ENCODE peak calls at places on chromosomes 6 and 20, in nine cellular contexts. K is adipocyte; J is fibroblast of lung; O is left lung; A is testis; U is CD4-positive, alpha-beta T cell; E is A549; F is ovary; L is neural progenitor cell. B is an unnamed sample. For H3K9me3, the result is how much of the 10 kb centered on the place peaks cover.

GRCh38 chr6:30216096-30216495 is 2.9 kb upstream of the TRIM26 start:
- DNase-seq in K (no peak), J (no peak), O (no peak), U (no peak), E (no peak), F (no peak), A (no peak), L (no peak), B (no peak)

GRCh38 chr6:45500924-45501816 is 123.4 kb upstream of the SUPT3H start:
- DNase-seq in F (no peak), L (peak), E (peak), A (no peak), J (no peak), K (no peak), U (no peak), O (no peak), B (no peak)

GRCh38 chr6:9623985-9624384 is 790.9 kb downstream of the TFAP2A start:
- DNase-seq in J (peak), F (no peak), A (no peak), L (no peak), U (no peak), O (no peak), K (peak), E (no peak), B (no peak)

GRCh38 chr20:362271-363254 is 15.7 kb downstream of the NRSN2 start:
- DNase-seq in A (peak), E (peak), F (peak), U (no peak), K (peak), L (no peak), J (peak), O (peak), B (no peak)

GRCh38 chr6:78910611-78911134 is 43.3 kb downstream of the IRAK1BP1 start:
- DNase-seq in K (peak), J (peak), A (peak), O (peak), U (no peak), F (no peak), L (peak), E (no peak), B (no peak)

GRCh38 chr6:15539722-15540270 is 123.0 kb downstream of the DTNBP1 start:
- DNase-seq in F (no peak), K (no peak), L (no peak), O (no peak), J (no peak), A (no peak), E (no peak), U (no peak), B (no peak)

GRCh38 chr6:113120577-113121285 is 736.4 kb upstream of the MARCKS start:
- DNase-seq in J (peak), K (peak), F (no peak), U (no peak), A (no peak), E (peak), L (peak), O (peak), B (no peak)

GRCh38 chr20:23249541-23249940 is 101.0 kb upstream of the NXT1 start:
- DNase-seq in K (no peak), A (no peak), U (no peak), E (no peak), L (no peak), J (no peak), F (no peak), O (no peak), B (no peak)

GRCh38 chr6:14270925-14271791 is 153.6 kb downstream of the CD83 start:
- DNase-seq in L (no peak), O (peak), E (peak), J (peak), K (peak), U (peak), F (no peak), A (no peak), B (no peak)

GRCh38 chr6:3239110-3239830 is 11.8 kb upstream of the TUBB2B start:
- DNase-seq in K (no peak), J (no peak), L (peak), F (no peak), O (no peak), E (peak), U (no peak), A (no peak), B (no peak)

GRCh38 chr6:84769247-84769646 is 4.8 kb upstream of the TBX18 start:
- DNase-seq in L (no peak), J (no peak), K (no peak), U (no peak), F (no peak), A (no peak), E (peak), O (no peak), B (no peak)

GRCh38 chr20:23680151-23680550 is 8.7 kb downstream of the CST4 start:
- DNase-seq in L (no peak), U (no peak), E (no peak), O (no peak), A (no peak), J (no peak), F (no peak), K (no peak), B (no peak)

GRCh38 chr6:120005292-120005976 is 655.9 kb upstream of the MAN1A1 start:
- DNase-seq in K (no peak), E (peak), A (peak), J (no peak), O (no peak), U (no peak), F (no peak), L (no peak), B (no peak)

GRCh38 chr20:19926581-19926980 is 90.6 kb upstream of the NAA20 start:
- DNase-seq in L (no peak), U (no peak), F (no peak), J (peak), O (no peak), A (no peak), E (no peak), K (no peak), B (no peak)

GRCh38 chr6:148501178-148501590 is 158.5 kb downstream of the SASH1 start:
- DNase-seq in K (peak), O (no peak), L (no peak), A (peak), F (no peak), J (peak), E (peak), U (no peak), B (no peak)

GRCh38 chr20:24693466-24694156 is 224.2 kb downstream of the SYNDIG1 start:
- DNase-seq in K (no peak), E (no peak), F (no peak), O (peak), A (peak), J (no peak), L (no peak), U (no peak), B (no peak)

GRCh38 chr20:19881080-19881840 is 123.2 kb downstream of the RIN2 start:
- DNase-seq in A (no peak), F (no peak), E (peak), J (no peak), U (no peak), L (no peak), K (no peak), O (no peak), B (no peak)

GRCh38 chr6:106609699-106610098 is 19.6 kb downstream of the RTN4IP1 start:
- DNase-seq in L (peak), J (no peak), K (no peak), U (no peak), O (no peak), F (no peak), E (peak), A (peak), B (no peak)

GRCh38 chr6:154358019-154358545 is 1.5 kb upstream of the IPCEF1 start:
- DNase-seq in A (peak), L (no peak), F (no peak), K (no peak), O (no peak), J (no peak), E (no peak), U (no peak), B (no peak)

GRCh38 chr6:43940393-43941087 is 170.5 kb downstream of the VEGFA start:
- DNase-seq in L (no peak), U (no peak), A (peak), E (no peak), F (no peak), J (no peak), O (no peak), K (no peak), B (no peak)

GRCh38 chr6:12875061-12875460 is 158.5 kb downstream of the PHACTR1 start:
- DNase-seq in O (no peak), L (no peak), U (no peak), F (no peak), K (no peak), A (no peak), J (peak), E (no peak), B (no peak)

GRCh38 chr6:147040041-147040440 is 164.2 kb upstream of the STXBP5 start:
- DNase-seq in O (no peak), K (peak), J (no peak), F (no peak), E (no peak), A (no peak), L (no peak), U (no peak), B (no peak)

GRCh38 chr6:130047440-130047995 is 29.1 kb downstream of the L3MBTL3 start:
- DNase-seq in F (no peak), U (no peak), K (peak), J (no peak), O (no peak), E (no peak), A (no peak), L (no peak), B (no peak)

GRCh38 chr6:30884521-30885480 is 482 bp downstream of the DDR1 start:
- DNase-seq in K (peak), O (peak), E (no peak), A (peak), L (peak), F (peak), U (peak), J (peak), B (no peak)

GRCh38 chr6:34736838-34737237 is 20.5 kb upstream of the SNRPC start:
- DNase-seq in A (no peak), J (no peak), O (no peak), U (no peak), K (no peak), L (no peak), F (no peak), E (no peak), B (no peak)

GRCh38 chr20:24117386-24117785 is 128.8 kb upstream of the GGTLC1 start:
- DNase-seq in L (no peak), O (no peak), E (no peak), F (no peak), A (no peak), U (no peak), J (no peak), K (peak), B (no peak)

GRCh38 chr6:79189760-79190159 is 44.7 kb downstream of the HMGN3 start:
- DNase-seq in L (no peak), A (no peak), U (no peak), E (no peak), K (no peak), F (no peak), O (no peak), J (no peak), B (no peak)

GRCh38 chr20:3123542-3123941 is 36.1 kb downstream of the FASTKD5 start:
- DNase-seq in J (no peak), F (no peak), E (no peak), O (no peak), L (no peak), U (no peak), A (no peak), K (no peak), B (no peak)

GRCh38 chr20:3129094-3129493 is 30.6 kb downstream of the FASTKD5 start:
- DNase-seq in O (no peak), L (no peak), U (no peak), A (no peak), E (no peak), K (no peak), F (no peak), J (no peak), B (no peak)

GRCh38 chr20:3128585-3128984 is 31.1 kb downstream of the FASTKD5 start:
- DNase-seq in L (no peak), K (no peak), U (no peak), J (no peak), F (no peak), A (no peak), O (no peak), E (no peak), B (no peak)

GRCh38 chr20:3130051-3130600 is 29.5 kb downstream of the FASTKD5 start:
- DNase-seq in E (no peak), L (no peak), U (no peak), F (no peak), A (no peak), O (no peak), K (no peak), J (no peak), B (no peak)

DNA sequence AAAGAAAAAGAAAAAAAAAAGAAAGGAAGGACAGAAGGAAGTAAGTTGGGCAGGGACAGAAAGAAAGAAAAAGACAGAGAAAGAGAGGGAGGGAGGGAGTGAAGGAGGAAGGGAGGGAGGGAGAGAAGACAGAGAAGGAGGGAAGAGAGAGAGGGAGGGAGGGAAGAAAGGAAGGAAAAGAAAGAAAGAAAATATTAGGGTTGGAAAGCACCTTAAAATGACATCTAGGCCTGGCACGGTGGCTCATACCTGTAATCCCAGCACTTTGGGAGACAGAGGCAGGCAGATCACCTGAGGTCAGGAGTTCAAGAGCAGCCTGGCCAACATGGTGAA is 33.2 kb downstream of the FASTKD5 start:
- DNase-seq in J (no peak), O (no peak), L (no peak), U (no peak), A (no peak), K (no peak), E (no peak), F (no peak), B (no peak)
- H3K9me3 ChIP-seq in J (under half), O (under half), L (under half), U (under half), A (under half), K (under half), E (under half), F (under half), B (under half)

GRCh38 chr20:41587956-41588355 is 30.2 kb downstream of the CHD6 start:
- DNase-seq in A (no peak), F (no peak), L (no peak), E (no peak), J (peak), O (no peak), U (no peak), K (peak), B (no peak)
- H3K9me3 ChIP-seq in A (under half), F (under half), L (under half), E (under half), J (under half), O (under half), U (under half), K (under half), B (under half)

DNA sequence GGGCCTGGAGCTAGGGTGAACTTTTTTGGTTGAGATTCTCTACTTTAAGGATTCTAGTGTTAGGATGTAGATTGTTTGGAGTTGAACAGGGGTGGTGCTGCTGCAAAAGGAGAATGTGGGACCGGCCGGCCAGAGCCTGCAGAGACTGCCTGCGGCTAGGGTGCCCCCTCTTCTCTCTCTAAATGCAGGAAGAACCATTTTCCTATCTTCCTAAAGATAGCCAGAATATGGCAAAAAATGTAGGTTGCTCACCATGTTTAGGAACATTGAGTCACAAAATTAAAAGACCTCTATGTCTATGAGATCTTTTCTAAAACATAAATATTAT is 39.5 kb downstream of the BICRAL start:
- DNase-seq in U (no peak), O (no peak), F (no peak), A (no peak), L (no peak), J (no peak), K (no peak), E (no peak), B (no peak)
- H3K9me3 ChIP-seq in U (under half), O (under half), F (under half), A (under half), L (under half), J (under half), K (under half), E (under half), B (under half)

GRCh38 chr6:170092826-170093225 is 198.1 kb downstream of the DLL1 start:
- DNase-seq in K (no peak), J (no peak), L (no peak), U (no peak), A (no peak), F (no peak), O (no peak), E (no peak), B (no peak)
- H3K9me3 ChIP-seq in K (under half), J (under half), L (under half), U (under half), A (under half), F (under half), O (under half), E (under half), B (under half)

GRCh38 chr6:170045981-170046667 is 244.8 kb downstream of the DLL1 start:
- DNase-seq in U (no peak), E (no peak), O (peak), F (peak), J (no peak), K (no peak), L (no peak), A (no peak), B (no peak)
- H3K9me3 ChIP-seq in U (under half), E (under half), O (under half), F (under half), J (under half), K (under half), L (under half), A (under half), B (under half)

B was measured in T-helper 17 cell.